ENCODE peak calls at places on chromosome 9, in six cellular contexts. One of them, this sample, is unnamed.

GRCh38 chr9:88388203-88388885 is at the start of gene SPIN1:
- DNase-seq in NCI-H510A treated with DMSO at 0.1 percent for 48 hours: peak; percentile 85
- DNase-seq in activated naive CD4-positive, alpha-beta T cell treated with anti-CD3 and anti-CD28 coated beads for 36 hours: peak; percentile 78
- DNase-seq in GM12865: peak; percentile 88
- DNase-seq in activated T-cell treated with anti-CD3 and anti-CD28 coated beads, Interleukin-2, amount 50 U/mL, for 72 hours: peak; percentile 85
- DNase-seq in activated CD4-positive, CD25-positive, alpha-beta regulatory T cell treated with anti-CD3 and anti-CD28 coated beads, Interleukin-2, amount 50 U/mL, for 72 hours: peak; percentile 89
- DNase-seq in this sample: peak; percentile 93

GRCh38 chr9:92481029-92481633 is 1.2 kb downstream of the ASPN start:
- DNase-seq in activated T-cell treated with anti-CD3 and anti-CD28 coated beads, Interleukin-2, amount 50 U/mL, for 72 hours: no peak
- DNase-seq in activated naive CD4-positive, alpha-beta T cell treated with anti-CD3 and anti-CD28 coated beads for 36 hours: no peak
- DNase-seq in GM12865: peak; percentile 34
- DNase-seq in NCI-H510A treated with DMSO at 0.1 percent for 48 hours: no peak
- DNase-seq in activated CD4-positive, CD25-positive, alpha-beta regulatory T cell treated with anti-CD3 and anti-CD28 coated beads, Interleukin-2, amount 50 U/mL, for 72 hours: no peak
- DNase-seq in this sample: no peak

GRCh38 chr9:136100700-136101614 is 5.9 kb upstream of the NACC2 start:
- DNase-seq in activated naive CD4-positive, alpha-beta T cell treated with anti-CD3 and anti-CD28 coated beads for 36 hours: no peak
- DNase-seq in activated CD4-positive, CD25-positive, alpha-beta regulatory T cell treated with anti-CD3 and anti-CD28 coated beads, Interleukin-2, amount 50 U/mL, for 72 hours: no peak
- DNase-seq in NCI-H510A treated with DMSO at 0.1 percent for 48 hours: peak; percentile 77
- DNase-seq in activated T-cell treated with anti-CD3 and anti-CD28 coated beads, Interleukin-2, amount 50 U/mL, for 72 hours: no peak
- DNase-seq in GM12865: peak; percentile 37
- DNase-seq in this sample: peak; percentile 65

GRCh38 chr9:93958875-93959682 is 3.9 kb upstream of the BARX1 start:
- DNase-seq in activated CD4-positive, CD25-positive, alpha-beta regulatory T cell treated with anti-CD3 and anti-CD28 coated beads, Interleukin-2, amount 50 U/mL, for 72 hours: no peak
- DNase-seq in activated naive CD4-positive, alpha-beta T cell treated with anti-CD3 and anti-CD28 coated beads for 36 hours: no peak
- DNase-seq in NCI-H510A treated with DMSO at 0.1 percent for 48 hours: no peak
- DNase-seq in GM12865: no peak
- DNase-seq in activated T-cell treated with anti-CD3 and anti-CD28 coated beads, Interleukin-2, amount 50 U/mL, for 72 hours: no peak
- DNase-seq in this sample: peak; percentile 61

GRCh38 chr9:107548298-107549142 is 59.0 kb upstream of the KLF4 start:
- DNase-seq in activated naive CD4-positive, alpha-beta T cell treated with anti-CD3 and anti-CD28 coated beads for 36 hours: peak; percentile 22
- DNase-seq in activated T-cell treated with anti-CD3 and anti-CD28 coated beads, Interleukin-2, amount 50 U/mL, for 72 hours: peak; percentile 29
- DNase-seq in NCI-H510A treated with DMSO at 0.1 percent for 48 hours: no peak
- DNase-seq in GM12865: peak; percentile 38
- DNase-seq in activated CD4-positive, CD25-positive, alpha-beta regulatory T cell treated with anti-CD3 and anti-CD28 coated beads, Interleukin-2, amount 50 U/mL, for 72 hours: no peak
- DNase-seq in this sample: no peak

GRCh38 chr9:106622148-106622547 is 240.8 kb upstream of the ZNF462 start:
- DNase-seq in NCI-H510A treated with DMSO at 0.1 percent for 48 hours: no peak
- DNase-seq in GM12865: no peak
- DNase-seq in activated naive CD4-positive, alpha-beta T cell treated with anti-CD3 and anti-CD28 coated beads for 36 hours: no peak
- DNase-seq in activated T-cell treated with anti-CD3 and anti-CD28 coated beads, Interleukin-2, amount 50 U/mL, for 72 hours: no peak
- DNase-seq in activated CD4-positive, CD25-positive, alpha-beta regulatory T cell treated with anti-CD3 and anti-CD28 coated beads, Interleukin-2, amount 50 U/mL, for 72 hours: no peak
- DNase-seq in this sample: no peak

GRCh38 chr9:135959814-135960213 is 1.4 kb downstream of the UBAC1 start:
- DNase-seq in activated CD4-positive, CD25-positive, alpha-beta regulatory T cell treated with anti-CD3 and anti-CD28 coated beads, Interleukin-2, amount 50 U/mL, for 72 hours: no peak
- DNase-seq in GM12865: no peak
- DNase-seq in activated T-cell treated with anti-CD3 and anti-CD28 coated beads, Interleukin-2, amount 50 U/mL, for 72 hours: no peak
- DNase-seq in NCI-H510A treated with DMSO at 0.1 percent for 48 hours: no peak
- DNase-seq in activated naive CD4-positive, alpha-beta T cell treated with anti-CD3 and anti-CD28 coated beads for 36 hours: no peak
- DNase-seq in this sample: no peak

GRCh38 chr9:35042081-35042604 is 30.3 kb downstream of the VCP start:
- DNase-seq in activated naive CD4-positive, alpha-beta T cell treated with anti-CD3 and anti-CD28 coated beads for 36 hours: no peak
- DNase-seq in GM12865: no peak
- DNase-seq in NCI-H510A treated with DMSO at 0.1 percent for 48 hours: no peak
- DNase-seq in activated T-cell treated with anti-CD3 and anti-CD28 coated beads, Interleukin-2, amount 50 U/mL, for 72 hours: no peak
- DNase-seq in activated CD4-positive, CD25-positive, alpha-beta regulatory T cell treated with anti-CD3 and anti-CD28 coated beads, Interleukin-2, amount 50 U/mL, for 72 hours: no peak
- DNase-seq in this sample: no peak

GRCh38 chr9:124675261-124676158 is 95.6 kb downstream of the NR6A1 start:
- DNase-seq in activated T-cell treated with anti-CD3 and anti-CD28 coated beads, Interleukin-2, amount 50 U/mL, for 72 hours: no peak
- DNase-seq in GM12865: no peak
- DNase-seq in NCI-H510A treated with DMSO at 0.1 percent for 48 hours: no peak
- DNase-seq in activated naive CD4-positive, alpha-beta T cell treated with anti-CD3 and anti-CD28 coated beads for 36 hours: no peak
- DNase-seq in activated CD4-positive, CD25-positive, alpha-beta regulatory T cell treated with anti-CD3 and anti-CD28 coated beads, Interleukin-2, amount 50 U/mL, for 72 hours: no peak
- DNase-seq in this sample: no peak

GRCh38 chr9:126514037-126514821 is 99.5 kb upstream of the LMX1B start:
- DNase-seq in activated naive CD4-positive, alpha-beta T cell treated with anti-CD3 and anti-CD28 coated beads for 36 hours: peak; percentile 58
- DNase-seq in activated T-cell treated with anti-CD3 and anti-CD28 coated beads, Interleukin-2, amount 50 U/mL, for 72 hours: peak; percentile 70
- DNase-seq in activated CD4-positive, CD25-positive, alpha-beta regulatory T cell treated with anti-CD3 and anti-CD28 coated beads, Interleukin-2, amount 50 U/mL, for 72 hours: peak; percentile 60
- DNase-seq in NCI-H510A treated with DMSO at 0.1 percent for 48 hours: no peak
- DNase-seq in GM12865: no peak
- DNase-seq in this sample: peak; percentile 85

GRCh38 chr9:19174127-19174921 is 47.0 kb upstream of the PLIN2 start:
- DNase-seq in activated CD4-positive, CD25-positive, alpha-beta regulatory T cell treated with anti-CD3 and anti-CD28 coated beads, Interleukin-2, amount 50 U/mL, for 72 hours: no peak
- DNase-seq in activated naive CD4-positive, alpha-beta T cell treated with anti-CD3 and anti-CD28 coated beads for 36 hours: peak; percentile 77
- DNase-seq in NCI-H510A treated with DMSO at 0.1 percent for 48 hours: peak; percentile 20
- DNase-seq in GM12865: peak; percentile 91
- DNase-seq in activated T-cell treated with anti-CD3 and anti-CD28 coated beads, Interleukin-2, amount 50 U/mL, for 72 hours: peak; percentile 59
- DNase-seq in this sample: peak; percentile 83

GRCh38 chr9:84490206-84490605 is 149.6 kb upstream of the SLC28A3 start:
- DNase-seq in activated T-cell treated with anti-CD3 and anti-CD28 coated beads, Interleukin-2, amount 50 U/mL, for 72 hours: no peak
- DNase-seq in GM12865: no peak
- DNase-seq in activated naive CD4-positive, alpha-beta T cell treated with anti-CD3 and anti-CD28 coated beads for 36 hours: no peak
- DNase-seq in activated CD4-positive, CD25-positive, alpha-beta regulatory T cell treated with anti-CD3 and anti-CD28 coated beads, Interleukin-2, amount 50 U/mL, for 72 hours: no peak
- DNase-seq in NCI-H510A treated with DMSO at 0.1 percent for 48 hours: no peak
- DNase-seq in this sample: no peak

GRCh38 chr9:129610473-129611301 is 10.2 kb downstream of the C9orf50 start:
- DNase-seq in GM12865: peak; percentile 69
- DNase-seq in activated naive CD4-positive, alpha-beta T cell treated with anti-CD3 and anti-CD28 coated beads for 36 hours: peak; percentile 83
- DNase-seq in activated CD4-positive, CD25-positive, alpha-beta regulatory T cell treated with anti-CD3 and anti-CD28 coated beads, Interleukin-2, amount 50 U/mL, for 72 hours: peak; percentile 76
- DNase-seq in activated T-cell treated with anti-CD3 and anti-CD28 coated beads, Interleukin-2, amount 50 U/mL, for 72 hours: peak; percentile 77
- DNase-seq in NCI-H510A treated with DMSO at 0.1 percent for 48 hours: peak; percentile 65
- DNase-seq in this sample: peak; percentile 82

GRCh38 chr9:126548312-126548711 is 65.4 kb upstream of the LMX1B start:
- DNase-seq in activated CD4-positive, CD25-positive, alpha-beta regulatory T cell treated with anti-CD3 and anti-CD28 coated beads, Interleukin-2, amount 50 U/mL, for 72 hours: no peak
- DNase-seq in activated T-cell treated with anti-CD3 and anti-CD28 coated beads, Interleukin-2, amount 50 U/mL, for 72 hours: no peak
- DNase-seq in activated naive CD4-positive, alpha-beta T cell treated with anti-CD3 and anti-CD28 coated beads for 36 hours: no peak
- DNase-seq in GM12865: no peak
- DNase-seq in NCI-H510A treated with DMSO at 0.1 percent for 48 hours: no peak
- DNase-seq in this sample: no peak

This sample was measured in Karpas-422.